ENCODE peak calls at places on chromosomes 13 and 19, in five cellular contexts. One of them, this sample, is unnamed.

GRCh38 chr13:106450991-106451390 is 84.5 kb downstream of the EFNB2 start:
- DNase-seq in CD8-positive, alpha-beta T cell: no peak
- DNase-seq in fibroblast of villous mesenchyme: no peak
- DNase-seq in pons: no peak
- DNase-seq in fibroblast of the aortic adventitia: no peak
- DNase-seq in this sample: no peak

GRCh38 chr19:510606-511100 is 3.4 kb downstream of the TPGS1 start:
- DNase-seq in CD8-positive, alpha-beta T cell: peak
- DNase-seq in fibroblast of villous mesenchyme: peak
- DNase-seq in pons: no peak
- DNase-seq in fibroblast of the aortic adventitia: peak
- DNase-seq in this sample: no peak

GRCh38 chr13:110649551-110649950 is 34.2 kb downstream of the NAXD start:
- DNase-seq in CD8-positive, alpha-beta T cell: no peak
- DNase-seq in fibroblast of villous mesenchyme: no peak
- DNase-seq in pons: no peak
- DNase-seq in fibroblast of the aortic adventitia: no peak
- DNase-seq in this sample: no peak

GRCh38 chr13:23876265-23876664 is 12.9 kb downstream of the MIPEP start:
- DNase-seq in CD8-positive, alpha-beta T cell: no peak
- DNase-seq in fibroblast of villous mesenchyme: no peak
- DNase-seq in pons: peak
- DNase-seq in fibroblast of the aortic adventitia: peak
- DNase-seq in this sample: no peak

GRCh38 chr13:61247149-61247936 is 168.3 kb downstream of the PCDH20 start:
- DNase-seq in CD8-positive, alpha-beta T cell: no peak
- DNase-seq in fibroblast of villous mesenchyme: no peak
- DNase-seq in pons: no peak
- DNase-seq in fibroblast of the aortic adventitia: no peak
- DNase-seq in this sample: no peak

GRCh38 chr19:46697142-46697960 is 19.6 kb downstream of the PRKD2 start:
- DNase-seq in CD8-positive, alpha-beta T cell: no peak
- DNase-seq in fibroblast of villous mesenchyme: peak
- DNase-seq in pons: no peak
- DNase-seq in fibroblast of the aortic adventitia: peak
- DNase-seq in this sample: peak

GRCh38 chr13:98143601-98144500 is 957 bp downstream of the FARP1 start:
- DNase-seq in CD8-positive, alpha-beta T cell: no peak
- DNase-seq in fibroblast of villous mesenchyme: peak
- DNase-seq in pons: no peak
- DNase-seq in fibroblast of the aortic adventitia: peak
- DNase-seq in this sample: no peak

GRCh38 chr19:17379221-17379631 is 2.1 kb upstream of the PLVAP start:
- DNase-seq in CD8-positive, alpha-beta T cell: no peak
- DNase-seq in fibroblast of villous mesenchyme: no peak
- DNase-seq in pons: no peak
- DNase-seq in fibroblast of the aortic adventitia: no peak
- DNase-seq in this sample: no peak

GRCh38 chr13:106612688-106613087 is 44.8 kb upstream of the ARGLU1 start:
- DNase-seq in CD8-positive, alpha-beta T cell: no peak
- DNase-seq in fibroblast of villous mesenchyme: peak
- DNase-seq in pons: peak
- DNase-seq in fibroblast of the aortic adventitia: peak
- DNase-seq in this sample: no peak

GRCh38 chr19:768424-768823 is 17.5 kb downstream of the MISP start:
- DNase-seq in CD8-positive, alpha-beta T cell: no peak
- DNase-seq in fibroblast of villous mesenchyme: peak
- DNase-seq in pons: no peak
- DNase-seq in fibroblast of the aortic adventitia: peak
- DNase-seq in this sample: no peak

GRCh38 chr13:84745051-84745551 is 862.8 kb upstream of the SLITRK1 start:
- DNase-seq in CD8-positive, alpha-beta T cell: no peak
- DNase-seq in fibroblast of villous mesenchyme: no peak
- DNase-seq in pons: no peak
- DNase-seq in fibroblast of the aortic adventitia: no peak
- DNase-seq in this sample: no peak

GRCh38 chr19:3668331-3669133 is 31.7 kb downstream of the PIP5K1C start:
- DNase-seq in CD8-positive, alpha-beta T cell: no peak
- DNase-seq in fibroblast of villous mesenchyme: peak
- DNase-seq in pons: no peak
- DNase-seq in fibroblast of the aortic adventitia: no peak
- DNase-seq in this sample: no peak

GRCh38 chr13:31878955-31879354 is 139.6 kb downstream of the RXFP2 start:
- DNase-seq in CD8-positive, alpha-beta T cell: no peak
- DNase-seq in fibroblast of villous mesenchyme: no peak
- DNase-seq in pons: no peak
- DNase-seq in fibroblast of the aortic adventitia: no peak
- DNase-seq in this sample: no peak

GRCh38 chr19:3743486-3743885 is 18.0 kb downstream of the APBA3 start:
- DNase-seq in CD8-positive, alpha-beta T cell: no peak
- DNase-seq in fibroblast of villous mesenchyme: no peak
- DNase-seq in pons: no peak
- DNase-seq in fibroblast of the aortic adventitia: no peak
- DNase-seq in this sample: no peak